ENCODE peak calls at places on chromosomes 2 and 18, in eight cellular contexts. Z, Q, O, B, I, F, L and J are unnamed samples.
A peak's percentile ranks its signal among the peaks of the same experiment; 100 is the strongest.

GRCh38 chr2:26471278-26471677 is 6.6 kb downstream of the OTOF start:
- DNase-seq in Z (peak; percentile 30), B (no peak), O (no peak), F (no peak), I (no peak), Q (peak; percentile 50), L (no peak), J (no peak)

GRCh38 chr2:153163055-153163454 is 315.5 kb downstream of the RPRM start:
- DNase-seq in F (no peak), Z (peak; percentile 45), B (no peak), I (peak; percentile 71), Q (peak; percentile 89), L (peak; percentile 2), O (no peak), J (peak; percentile 48)

GRCh38 chr2:240600451-240600961 is 14.0 kb downstream of the CAPN10 start:
- DNase-seq in I (no peak), B (no peak), O (peak; percentile 29), F (no peak), Z (no peak), Q (no peak), L (no peak), J (peak; percentile 11)

GRCh38 chr18:59208602-59209001 is 11.4 kb upstream of the GRP start:
- DNase-seq in L (no peak), I (no peak), F (no peak), B (no peak), O (no peak), Q (no peak), Z (peak; percentile 65), J (no peak)

GRCh38 chr18:66571845-66572244 is 32.0 kb downstream of the CDH19 start:
- DNase-seq in Z (no peak), B (no peak), Q (peak; percentile 12), F (no peak), O (no peak), I (no peak), L (no peak), J (no peak)

GRCh38 chr2:37283207-37283606 is 41.4 kb downstream of the PRKD3 start:
- DNase-seq in Z (peak; percentile 61), L (peak; percentile 92), B (no peak), O (no peak), F (no peak), Q (no peak), I (no peak), J (no peak)

GRCh38 chr2:11777886-11778415 is 31.5 kb downstream of the LPIN1 start:
- DNase-seq in I (no peak), O (no peak), B (no peak), Z (no peak), Q (no peak), F (no peak), L (no peak), J (no peak)

GRCh38 chr2:197498937-197499593 is 575 bp downstream of the HSPD1 start:
- DNase-seq in I (peak; percentile 84), Q (peak; percentile 68), L (peak; percentile 35), Z (peak; percentile 39), B (peak; percentile 60), O (peak; percentile 87), F (peak; percentile 58), J (peak; percentile 74)

GRCh38 chr2:4618630-4619228 is 915.4 kb downstream of the DCDC2C start:
- DNase-seq in B (no peak), O (no peak), Z (peak; percentile 2), L (no peak), I (no peak), Q (no peak), F (no peak), J (no peak)

GRCh38 chr2:28271914-28272240 is 120.8 kb upstream of the FOSL2 start:
- DNase-seq in B (no peak), F (no peak), O (no peak), L (peak; percentile 59), I (no peak), Q (no peak), Z (no peak), J (no peak)

GRCh38 chr2:80258321-80258720 is 46.2 kb downstream of the LRRTM1 start:
- DNase-seq in Z (no peak), B (no peak), O (no peak), F (no peak), L (no peak), Q (no peak), I (no peak), J (no peak)

DNA sequence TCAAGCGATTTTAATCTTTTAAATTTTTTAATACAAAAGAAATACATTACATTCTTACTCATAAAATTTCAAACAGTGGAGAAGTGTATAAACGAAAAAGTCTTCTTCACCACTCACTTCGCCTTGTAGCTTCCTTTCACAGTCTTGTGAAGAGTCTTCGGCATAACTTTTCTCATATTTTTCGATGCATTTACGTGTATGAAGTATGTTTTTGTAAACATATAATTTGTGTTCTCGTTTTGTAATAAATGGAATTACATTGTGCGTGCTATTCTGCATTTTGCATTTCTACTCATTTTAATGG is 1.1 kb downstream of the SP140L start:
- DNase-seq in L (no peak), O (no peak), F (no peak), B (no peak), Q (no peak), Z (no peak), I (no peak), J (no peak)
- H3K4me3 ChIP-seq in L (peak overlapping the region; percentile 58), O (no peak overlapping the region), F (no peak overlapping the region), B (no peak overlapping the region), Q (no peak overlapping the region), Z (no peak overlapping the region), I (peak overlapping the region; percentile 5), J (no peak overlapping the region)

DNA sequence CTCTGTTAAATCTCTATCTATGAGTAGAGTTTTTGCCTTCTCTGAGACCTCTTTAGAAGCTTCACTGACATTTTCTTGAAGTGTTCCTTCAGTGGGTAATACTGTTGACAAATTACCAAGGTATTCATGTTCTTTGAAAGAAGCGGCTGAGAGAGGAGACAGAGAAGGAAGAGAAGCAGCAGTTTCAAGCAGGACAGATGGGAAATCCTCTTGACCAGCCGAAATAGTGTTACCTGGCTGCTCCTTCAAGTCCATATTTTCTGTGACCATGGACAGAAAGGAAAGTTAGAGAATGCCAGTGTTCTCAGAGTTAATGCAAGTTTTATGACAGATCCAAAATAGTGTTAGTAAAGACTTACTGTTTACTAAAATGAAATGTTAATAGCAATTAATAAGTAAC is 23.0 kb downstream of the RTN4 start:
- DNase-seq in O (no peak), Z (no peak), L (no peak), I (no peak), B (no peak), F (no peak), Q (no peak), J (no peak)
- H3K4me1 ChIP-seq in O (peaks cover 4% of the 10 kb centered on the region), Z (no peaks in the 10 kb centered on the region), L (no peaks in the 10 kb centered on the region), I (peaks cover 13% of the 10 kb centered on the region), B (no peaks in the 10 kb centered on the region), F (peaks cover 96% of the 10 kb centered on the region), Q (peaks cover 71% of the 10 kb centered on the region), J (peaks cover 65% of the 10 kb centered on the region)

DNA sequence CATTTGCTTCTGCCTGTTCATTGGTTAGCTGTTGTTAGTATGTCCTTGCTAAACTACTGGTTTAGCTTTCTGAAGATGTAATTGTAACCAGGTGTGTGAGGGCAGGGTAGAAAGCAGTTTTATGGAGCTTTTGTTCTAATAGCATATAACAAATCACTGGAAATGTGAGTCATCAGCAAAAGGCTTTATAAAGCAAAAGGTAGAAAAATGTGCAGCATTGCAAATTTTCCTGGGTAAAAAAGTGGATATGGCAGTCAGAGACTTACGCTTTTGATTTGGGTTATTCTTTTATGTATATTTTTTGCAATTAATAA is 85.3 kb downstream of the ZNF407 start:
- DNase-seq in Q (no peak), L (peak; percentile 36), I (peak; percentile 22), Z (peak; percentile 3), F (no peak), B (no peak), O (no peak), J (no peak)
- TF ChIP-seq CTCF in Q (no peak), L (no peak), I (no peak), Z (no peak), F (no peak), B (no peak), O (no peak), J (no peak)

DNA sequence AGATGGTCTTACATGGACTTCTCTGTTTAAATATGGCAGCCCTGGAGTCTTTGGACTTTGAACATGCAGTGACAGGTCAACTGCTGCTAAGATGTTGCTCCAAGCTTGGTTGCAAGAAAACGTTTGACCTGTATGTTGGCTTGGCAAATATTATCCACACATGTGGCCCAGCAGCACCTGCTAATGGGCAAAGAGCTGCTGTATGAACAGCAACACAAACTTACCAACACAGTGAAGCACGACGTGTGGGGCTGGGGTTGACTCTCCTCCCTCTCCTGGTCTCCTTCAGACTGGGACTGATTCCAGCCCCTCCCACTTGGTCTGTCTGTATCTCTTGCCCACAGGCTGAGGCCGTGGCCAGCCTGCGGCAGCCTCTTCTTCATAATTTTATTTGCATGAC is 3.8 kb downstream of the KCNE4 start:
- DNase-seq in Z (no peak), L (peak; percentile 68), I (peak; percentile 17), F (peak; percentile 45), Q (no peak), B (no peak), O (no peak), J (peak; percentile 67)
- H3K4me3 ChIP-seq in Z (no peak overlapping the region), L (no peak overlapping the region), I (no peak overlapping the region), F (peak overlapping the region; percentile 75), Q (no peak overlapping the region), B (no peak overlapping the region), O (no peak overlapping the region), J (no peak overlapping the region)

DNA sequence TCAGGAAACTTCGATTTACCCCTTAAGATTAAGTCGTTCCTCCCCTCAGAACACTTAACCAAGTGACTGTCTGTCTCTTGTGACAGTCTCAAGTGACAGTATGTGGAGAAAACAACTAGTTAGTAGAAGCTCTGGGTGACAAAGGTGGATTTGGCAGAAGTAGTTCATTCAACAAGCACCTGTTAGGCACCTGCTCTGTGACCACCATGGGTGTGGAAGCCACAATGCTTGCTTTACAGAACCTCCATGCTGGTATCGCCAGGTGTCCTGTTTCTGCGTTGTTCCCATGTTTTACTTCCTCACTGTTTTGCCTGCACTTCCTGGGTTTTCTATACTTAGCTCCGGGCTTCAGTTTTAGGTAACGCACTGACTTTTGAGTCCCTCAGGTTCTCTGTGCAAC is 337.4 kb upstream of the DCC start:
- DNase-seq in L (no peak), Z (no peak), I (no peak), B (no peak), O (no peak), Q (no peak), F (no peak), J (no peak)
- H3K4me1 ChIP-seq in L (no peaks in the 10 kb centered on the region), Z (no peaks in the 10 kb centered on the region), I (no peaks in the 10 kb centered on the region), B (no peaks in the 10 kb centered on the region), O (no peaks in the 10 kb centered on the region), Q (no peaks in the 10 kb centered on the region), F (no peaks in the 10 kb centered on the region), J (no peaks in the 10 kb centered on the region)